ENCODE peak calls at places on chromosomes 16 and 17, in six cellular contexts. One of them, this sample, is unnamed.

GRCh38 chr16:11014159-11014558 is 69.8 kb downstream of the CLEC16A start:
- DNase-seq in vagina: no peak
- DNase-seq in fibroblast of lung: no peak
- DNase-seq in right cardiac atrium: no peak
- DNase-seq in aorta: no peak
- DNase-seq in body of pancreas: no peak
- DNase-seq in this sample: no peak

GRCh38 chr17:76697702-76698465 is 12.9 kb downstream of the MXRA7 start:
- DNase-seq in body of pancreas: no peak
- DNase-seq in aorta: peak; percentile 50
- DNase-seq in vagina: no peak
- DNase-seq in fibroblast of lung: peak; percentile 82
- DNase-seq in right cardiac atrium: peak; percentile 74
- DNase-seq in this sample: peak; percentile 62

GRCh38 chr16:50595854-50596253 is 47.7 kb downstream of the NKD1 start:
- DNase-seq in vagina: no peak
- DNase-seq in fibroblast of lung: no peak
- DNase-seq in body of pancreas: no peak
- DNase-seq in aorta: no peak
- DNase-seq in right cardiac atrium: no peak
- DNase-seq in this sample: no peak

GRCh38 chr16:82603784-82604411 is 22.9 kb upstream of the CDH13 start:
- DNase-seq in body of pancreas: peak; percentile 23
- DNase-seq in vagina: no peak
- DNase-seq in fibroblast of lung: peak; percentile 51
- DNase-seq in right cardiac atrium: peak; percentile 74
- DNase-seq in aorta: peak; percentile 60
- DNase-seq in this sample: peak; percentile 79

GRCh38 chr16:52993179-52993578 is 59.5 kb downstream of the CHD9NB start:
- DNase-seq in right cardiac atrium: no peak
- DNase-seq in vagina: no peak
- DNase-seq in aorta: no peak
- DNase-seq in fibroblast of lung: no peak
- DNase-seq in body of pancreas: no peak
- DNase-seq in this sample: no peak

GRCh38 chr17:43709210-43709609 is 47.5 kb upstream of the MEOX1 start:
- DNase-seq in aorta: no peak
- DNase-seq in body of pancreas: no peak
- DNase-seq in vagina: no peak
- DNase-seq in right cardiac atrium: no peak
- DNase-seq in fibroblast of lung: no peak
- DNase-seq in this sample: no peak

GRCh38 chr17:4599505-4600281 is 15.4 kb downstream of the SMTNL2 start:
- DNase-seq in right cardiac atrium: peak; percentile 90
- DNase-seq in fibroblast of lung: peak; percentile 29
- DNase-seq in vagina: peak; percentile 94
- DNase-seq in body of pancreas: no peak
- DNase-seq in aorta: no peak
- DNase-seq in this sample: peak; percentile 35

GRCh38 chr16:47110939-47111338 is 32.8 kb downstream of the NETO2 start:
- DNase-seq in aorta: no peak
- DNase-seq in vagina: no peak
- DNase-seq in body of pancreas: no peak
- DNase-seq in fibroblast of lung: no peak
- DNase-seq in right cardiac atrium: no peak
- DNase-seq in this sample: no peak

GRCh38 chr16:734208-734980 is 6.4 kb downstream of the CIAO3 start:
- DNase-seq in vagina: no peak
- DNase-seq in fibroblast of lung: no peak
- DNase-seq in aorta: no peak
- DNase-seq in right cardiac atrium: peak; percentile 48
- DNase-seq in body of pancreas: no peak
- DNase-seq in this sample: no peak

GRCh38 chr17:2412561-2413021 is 11.7 kb upstream of the MNT start:
- DNase-seq in right cardiac atrium: peak; percentile 68
- DNase-seq in fibroblast of lung: no peak
- DNase-seq in aorta: no peak
- DNase-seq in vagina: no peak
- DNase-seq in body of pancreas: peak; percentile 90
- DNase-seq in this sample: no peak

GRCh38 chr17:27540300-27541105 is 84.3 kb downstream of the KSR1 start:
- DNase-seq in body of pancreas: peak; percentile 99
- DNase-seq in vagina: peak; percentile 96
- DNase-seq in aorta: peak; percentile 94
- DNase-seq in right cardiac atrium: peak; percentile 95
- DNase-seq in fibroblast of lung: peak; percentile 100
- DNase-seq in this sample: no peak

GRCh38 chr17:57271821-57272220 is 15.5 kb downstream of the MSI2 start:
- DNase-seq in vagina: no peak
- DNase-seq in body of pancreas: no peak
- DNase-seq in fibroblast of lung: no peak
- DNase-seq in right cardiac atrium: no peak
- DNase-seq in aorta: no peak
- DNase-seq in this sample: peak; percentile 78

GRCh38 chr17:57986841-57987581 is 1.0 kb downstream of the VEZF1 start:
- DNase-seq in fibroblast of lung: peak; percentile 89
- DNase-seq in vagina: no peak
- DNase-seq in aorta: peak; percentile 61
- DNase-seq in body of pancreas: peak; percentile 48
- DNase-seq in right cardiac atrium: peak; percentile 73
- DNase-seq in this sample: peak; percentile 58

GRCh38 chr16:2151188-2152091 is 3.0 kb downstream of the RAB26 start:
- DNase-seq in vagina: no peak
- DNase-seq in body of pancreas: no peak
- DNase-seq in fibroblast of lung: no peak
- DNase-seq in aorta: no peak
- DNase-seq in right cardiac atrium: no peak
- DNase-seq in this sample: peak; percentile 58

GRCh38 chr17:1077536-1078061 is 80.7 kb downstream of the TIMM22 start:
- DNase-seq in aorta: no peak
- DNase-seq in body of pancreas: no peak
- DNase-seq in right cardiac atrium: peak; percentile 30
- DNase-seq in fibroblast of lung: no peak
- DNase-seq in vagina: no peak
- DNase-seq in this sample: no peak

GRCh38 chr16:55035037-55035436 is 104.4 kb downstream of the IRX5 start:
- DNase-seq in fibroblast of lung: no peak
- DNase-seq in aorta: no peak
- DNase-seq in body of pancreas: peak; percentile 34
- DNase-seq in right cardiac atrium: peak; percentile 72
- DNase-seq in vagina: no peak
- DNase-seq in this sample: peak; percentile 82

GRCh38 chr17:58535431-58535830 is 21.0 kb upstream of the MTMR4 start:
- DNase-seq in aorta: no peak
- DNase-seq in right cardiac atrium: no peak
- DNase-seq in fibroblast of lung: peak; percentile 62
- DNase-seq in body of pancreas: no peak
- DNase-seq in vagina: no peak
- DNase-seq in this sample: no peak

GRCh38 chr16:2474877-2475412 is at the start of gene TBC1D24:
- DNase-seq in fibroblast of lung: peak; percentile 62
- DNase-seq in body of pancreas: peak; percentile 88
- DNase-seq in right cardiac atrium: peak; percentile 96
- DNase-seq in aorta: peak; percentile 91
- DNase-seq in vagina: no peak
- DNase-seq in this sample: peak; percentile 91

GRCh38 chr17:32482568-32483320 is 4.0 kb upstream of the CDK5R1 start:
- DNase-seq in aorta: no peak
- DNase-seq in right cardiac atrium: no peak
- DNase-seq in body of pancreas: no peak
- DNase-seq in vagina: no peak
- DNase-seq in fibroblast of lung: no peak
- DNase-seq in this sample: no peak

GRCh38 chr16:57972285-57972684 is 1.4 kb upstream of the CNGB1 start:
- DNase-seq in fibroblast of lung: no peak
- DNase-seq in right cardiac atrium: no peak
- DNase-seq in vagina: no peak
- DNase-seq in body of pancreas: no peak
- DNase-seq in aorta: no peak
- DNase-seq in this sample: no peak

GRCh38 chr16:64864232-64864803 is 257.5 kb downstream of the CDH11 start:
- DNase-seq in fibroblast of lung: peak; percentile 98
- DNase-seq in aorta: no peak
- DNase-seq in vagina: no peak
- DNase-seq in body of pancreas: no peak
- DNase-seq in right cardiac atrium: no peak
- DNase-seq in this sample: no peak

GRCh38 chr16:26649646-26650045 is 417.1 kb upstream of the C16orf82 start:
- DNase-seq in fibroblast of lung: no peak
- DNase-seq in vagina: peak; percentile 3
- DNase-seq in aorta: no peak
- DNase-seq in right cardiac atrium: no peak
- DNase-seq in body of pancreas: no peak
- DNase-seq in this sample: no peak

GRCh38 chr16:1527836-1528811 is 5.3 kb upstream of the TMEM204 start:
- DNase-seq in body of pancreas: peak; percentile 78
- DNase-seq in right cardiac atrium: peak; percentile 87
- DNase-seq in aorta: no peak
- DNase-seq in fibroblast of lung: no peak
- DNase-seq in vagina: no peak
- DNase-seq in this sample: no peak

GRCh38 chr17:31488264-31488981 is 96.9 kb downstream of the RAB11FIP4 start:
- DNase-seq in right cardiac atrium: no peak
- DNase-seq in aorta: no peak
- DNase-seq in fibroblast of lung: no peak
- DNase-seq in body of pancreas: peak; percentile 64
- DNase-seq in vagina: no peak
- DNase-seq in this sample: no peak

GRCh38 chr16:66898933-66899309 is 18.6 kb downstream of the PDP2 start:
- DNase-seq in vagina: no peak
- DNase-seq in body of pancreas: no peak
- DNase-seq in fibroblast of lung: no peak
- DNase-seq in aorta: no peak
- DNase-seq in right cardiac atrium: no peak
- DNase-seq in this sample: no peak
- H3K4me1 ChIP-seq in vagina: peaks cover 34% of the 10 kb centered on the region
- H3K4me1 ChIP-seq in body of pancreas: peaks cover 24% of the 10 kb centered on the region
- H3K4me1 ChIP-seq in fibroblast of lung: peaks cover 28% of the 10 kb centered on the region
- H3K4me1 ChIP-seq in aorta: peaks cover 4% of the 10 kb centered on the region
- H3K4me1 ChIP-seq in right cardiac atrium: peaks cover 27% of the 10 kb centered on the region
- H3K4me1 ChIP-seq in this sample: peaks cover 7% of the 10 kb centered on the region

DNA sequence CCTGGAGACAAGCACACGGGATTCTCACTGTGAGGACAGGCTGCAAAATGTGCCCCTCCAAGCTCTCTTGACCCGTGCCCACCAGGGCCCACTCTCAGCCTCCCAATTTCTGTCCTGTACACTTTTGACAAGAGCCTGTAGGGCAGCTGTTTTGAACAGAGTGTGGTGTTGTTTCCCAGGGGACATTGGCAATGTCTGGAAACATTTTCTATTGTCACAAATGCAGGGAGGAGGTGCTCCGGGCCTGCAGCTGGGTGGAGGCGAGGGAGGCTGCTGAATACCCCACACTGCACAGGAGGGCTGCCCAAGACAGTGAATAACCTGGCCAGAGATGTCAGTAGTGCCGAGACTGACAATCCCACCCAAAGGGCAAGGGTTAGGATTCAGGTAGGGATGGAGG is 10.5 kb downstream of the CEP295NL start:
- DNase-seq in right cardiac atrium: no peak
- DNase-seq in vagina: no peak
- DNase-seq in aorta: no peak
- DNase-seq in body of pancreas: no peak
- DNase-seq in fibroblast of lung: no peak
- DNase-seq in this sample: no peak
- H3K4me1 ChIP-seq in right cardiac atrium: peaks cover 31% of the 10 kb centered on the region
- H3K4me1 ChIP-seq in vagina: peaks cover 84% of the 10 kb centered on the region
- H3K4me1 ChIP-seq in aorta: no peaks in the 10 kb centered on the region
- H3K4me1 ChIP-seq in body of pancreas: peaks cover 12% of the 10 kb centered on the region
- H3K4me1 ChIP-seq in fibroblast of lung: peaks cover 16% of the 10 kb centered on the region
- H3K4me1 ChIP-seq in this sample: no peaks in the 10 kb centered on the region

DNA sequence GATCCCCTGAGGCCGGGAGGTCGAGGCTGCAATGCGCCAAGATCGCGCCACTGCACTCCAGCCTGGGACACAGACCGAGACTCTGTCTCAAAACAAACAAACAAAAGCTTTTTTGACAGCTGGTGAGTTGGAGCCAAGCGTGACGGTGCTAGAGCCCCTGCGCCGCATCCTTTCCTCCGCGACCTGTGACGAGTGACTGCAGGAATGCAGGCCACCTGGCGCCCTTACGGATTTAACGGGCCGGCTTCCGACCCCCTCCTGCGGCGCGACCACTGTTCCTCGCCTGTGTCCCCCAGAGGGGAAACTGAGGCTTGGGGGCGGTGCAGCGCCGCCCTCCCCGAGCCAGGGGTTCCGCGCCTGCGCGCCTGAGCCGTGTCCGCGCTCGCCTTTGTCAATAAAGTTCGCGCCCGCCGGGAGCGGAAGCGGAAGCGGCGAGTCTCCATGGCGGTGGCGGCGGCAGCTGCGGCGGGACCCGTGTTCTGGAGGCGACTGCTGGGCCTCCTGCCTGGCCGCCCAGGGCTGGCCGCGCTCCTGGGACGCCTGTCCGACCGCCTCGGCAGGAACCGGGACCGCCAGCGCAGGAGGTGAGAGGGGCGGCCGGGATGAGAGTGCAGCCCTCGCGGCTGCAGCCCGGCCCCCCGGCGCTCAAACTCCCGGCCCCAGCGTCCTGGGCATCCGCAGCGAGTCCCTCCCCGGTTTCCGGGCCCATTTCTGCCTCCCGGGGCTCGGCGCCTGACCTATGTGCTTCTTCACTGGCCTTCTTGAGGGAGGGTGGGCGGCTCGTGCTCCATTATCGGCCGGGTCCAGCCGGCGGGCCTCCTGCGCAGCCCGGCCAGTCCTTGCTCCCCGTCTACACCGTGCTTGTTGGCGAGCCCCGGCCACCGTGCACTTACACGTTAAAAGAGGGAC is at the start of gene PGS1:
- DNase-seq in fibroblast of lung: peak; percentile 71
- DNase-seq in vagina: no peak
- DNase-seq in aorta: peak; percentile 87
- DNase-seq in body of pancreas: peak; percentile 78
- DNase-seq in right cardiac atrium: peak; percentile 94
- DNase-seq in this sample: peak; percentile 81
- H3K4me1 ChIP-seq in fibroblast of lung: peaks cover 50% of the 10 kb centered on the region
- H3K4me1 ChIP-seq in vagina: peaks cover 45% of the 10 kb centered on the region
- H3K4me1 ChIP-seq in aorta: no peaks in the 10 kb centered on the region
- H3K4me1 ChIP-seq in body of pancreas: peaks cover 40% of the 10 kb centered on the region
- H3K4me1 ChIP-seq in right cardiac atrium: peaks cover 7% of the 10 kb centered on the region
- H3K4me1 ChIP-seq in this sample: peaks cover 4% of the 10 kb centered on the region

GRCh38 chr17:40323317-40323716 is 14.3 kb downstream of the RARA start:
- DNase-seq in vagina: no peak
- DNase-seq in aorta: no peak
- DNase-seq in fibroblast of lung: no peak
- DNase-seq in right cardiac atrium: no peak
- DNase-seq in body of pancreas: no peak
- DNase-seq in this sample: no peak

GRCh38 chr17:40321502-40322416 is 12.8 kb downstream of the RARA start:
- DNase-seq in fibroblast of lung: no peak
- DNase-seq in aorta: peak; percentile 57
- DNase-seq in body of pancreas: peak; percentile 42
- DNase-seq in right cardiac atrium: peak; percentile 88
- DNase-seq in vagina: no peak
- DNase-seq in this sample: no peak

GRCh38 chr17:40325156-40326013 is 16.4 kb downstream of the RARA start:
- DNase-seq in fibroblast of lung: no peak
- DNase-seq in aorta: peak; percentile 47
- DNase-seq in right cardiac atrium: peak; percentile 30
- DNase-seq in body of pancreas: no peak
- DNase-seq in vagina: no peak
- DNase-seq in this sample: no peak

GRCh38 chr17:40322417-40323315 is 13.7 kb downstream of the RARA start:
- DNase-seq in right cardiac atrium: peak; percentile 89
- DNase-seq in fibroblast of lung: peak; percentile 74
- DNase-seq in vagina: no peak
- DNase-seq in aorta: peak; percentile 93
- DNase-seq in body of pancreas: peak; percentile 82
- DNase-seq in this sample: no peak

GRCh38 chr17:40323731-40324650 is 15.0 kb downstream of the RARA start:
- DNase-seq in right cardiac atrium: peak; percentile 92
- DNase-seq in aorta: peak; percentile 90
- DNase-seq in body of pancreas: peak; percentile 61
- DNase-seq in vagina: no peak
- DNase-seq in fibroblast of lung: peak; percentile 53
- DNase-seq in this sample: no peak
- H3K4me1 ChIP-seq in right cardiac atrium: peaks cover 61% of the 10 kb centered on the region
- H3K4me1 ChIP-seq in aorta: no peaks in the 10 kb centered on the region
- H3K4me1 ChIP-seq in body of pancreas: peaks cover 86% of the 10 kb centered on the region
- H3K4me1 ChIP-seq in vagina: peaks cover 100% of the 10 kb centered on the region
- H3K4me1 ChIP-seq in fibroblast of lung: peaks cover 68% of the 10 kb centered on the region
- H3K4me1 ChIP-seq in this sample: peaks cover 3% of the 10 kb centered on the region

This sample was measured in HAP-1.